ENCODE peak calls at places on chromosomes 6 and 20, in five cellular contexts. A is cardiac muscle cell, Q is IMR-90, L is lower lobe of right lung, Z is thoracic aorta. I is an unnamed sample. For H3K27me3 and H3K36me3, the result is how much of the 10 kb centered on the place peaks cover.

GRCh38 chr20:49186535-49187329 is 1.4 kb downstream of the STAU1 start:
- DNase-seq in A (peak), Q (peak), L (peak), Z (peak), I (peak)

GRCh38 chr20:10591956-10592521 is 81.8 kb downstream of the JAG1 start:
- DNase-seq in A (no peak), Q (peak), L (no peak), Z (no peak), I (no peak)

GRCh38 chr20:51446656-51447055 is 95.9 kb downstream of the NFATC2 start:
- DNase-seq in A (no peak), Q (peak), L (no peak), Z (no peak), I (no peak)

GRCh38 chr6:139027620-139028182 is 844 bp upstream of the ABRACL start:
- DNase-seq in A (no peak), Q (peak), L (no peak), Z (no peak), I (peak)

GRCh38 chr6:139663996-139664395 is 289.5 kb upstream of the CITED2 start:
- DNase-seq in A (no peak), Q (no peak), L (no peak), Z (no peak), I (no peak)

GRCh38 chr6:143060806-143061596 is at the start of gene AIG1:
- DNase-seq in A (no peak), Q (no peak), L (no peak), Z (peak), I (peak)

GRCh38 chr20:53839423-53840176 is 230.8 kb downstream of the BCAS1 start:
- DNase-seq in A (no peak), Q (no peak), L (peak), Z (no peak), I (no peak)

GRCh38 chr6:87832025-87832825 is 130.2 kb upstream of the AKIRIN2 start:
- DNase-seq in A (no peak), Q (peak), L (no peak), Z (no peak), I (peak)

GRCh38 chr6:91042656-91043055 is 455.8 kb upstream of the MAP3K7 start:
- DNase-seq in A (no peak), Q (no peak), L (no peak), Z (no peak), I (no peak)

GRCh38 chr6:44661221-44661609 is 273.7 kb downstream of the CDC5L start:
- DNase-seq in A (no peak), Q (no peak), L (no peak), Z (no peak), I (no peak)

GRCh38 chr6:47083586-47084047 is 41.5 kb upstream of the ADGRF1 start:
- DNase-seq in A (peak), Q (peak), L (peak), Z (peak), I (no peak)

GRCh38 chr20:9154464-9155024 is 85.7 kb downstream of the PLCB4 start:
- DNase-seq in A (no peak), Q (no peak), L (no peak), Z (no peak), I (no peak)

GRCh38 chr6:17278289-17279061 is 2.7 kb upstream of the RBM24 start:
- DNase-seq in A (no peak), Q (peak), L (no peak), Z (no peak), I (no peak)

GRCh38 chr6:17280552-17281090 is 540 bp upstream of the RBM24 start:
- DNase-seq in A (peak), Q (no peak), L (peak), Z (no peak), I (peak)

GRCh38 chr6:17281497-17282481 is 628 bp downstream of the RBM24 start:
- DNase-seq in A (no peak), Q (peak), L (no peak), Z (no peak), I (peak)

GRCh38 chr6:17281100-17281496 is at the start of gene RBM24:
- DNase-seq in A (peak), Q (peak), L (peak), Z (no peak), I (peak)

DNA sequence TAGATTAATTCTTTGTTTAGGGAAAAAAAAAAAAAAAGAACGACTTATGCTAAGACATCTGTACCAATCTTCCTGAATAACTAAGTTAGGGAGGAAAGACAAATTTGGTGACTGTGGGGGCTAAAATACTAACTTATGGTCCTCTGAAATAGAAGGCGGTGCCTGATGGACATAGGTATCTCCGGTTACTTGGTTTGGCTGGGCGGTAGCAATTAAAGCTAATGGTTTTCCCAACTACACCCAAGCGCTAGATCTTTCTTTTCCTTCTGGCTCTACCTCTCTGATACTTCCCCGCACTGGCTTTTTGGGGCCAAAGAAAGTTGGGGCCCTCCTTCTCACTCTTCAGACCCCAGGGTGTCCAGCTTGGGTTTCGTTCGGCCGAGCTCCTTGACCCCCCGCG is 1.0 kb upstream of the RBM24 start:
- DNase-seq in A (peak), Q (no peak), L (no peak), Z (no peak), I (no peak)
- H3K4me3 ChIP-seq in A (peak), Q (no peak), L (no peak), Z (peak), I (peak)

GRCh38 chr20:36303020-36303595 is 3.0 kb upstream of the DLGAP4 start:
- DNase-seq in A (no peak), Q (no peak), L (no peak), Z (no peak), I (no peak)
- H3K27me3 ChIP-seq in A (half or more), Q (half or more), L (half or more), Z (under half), I (under half)

DNA sequence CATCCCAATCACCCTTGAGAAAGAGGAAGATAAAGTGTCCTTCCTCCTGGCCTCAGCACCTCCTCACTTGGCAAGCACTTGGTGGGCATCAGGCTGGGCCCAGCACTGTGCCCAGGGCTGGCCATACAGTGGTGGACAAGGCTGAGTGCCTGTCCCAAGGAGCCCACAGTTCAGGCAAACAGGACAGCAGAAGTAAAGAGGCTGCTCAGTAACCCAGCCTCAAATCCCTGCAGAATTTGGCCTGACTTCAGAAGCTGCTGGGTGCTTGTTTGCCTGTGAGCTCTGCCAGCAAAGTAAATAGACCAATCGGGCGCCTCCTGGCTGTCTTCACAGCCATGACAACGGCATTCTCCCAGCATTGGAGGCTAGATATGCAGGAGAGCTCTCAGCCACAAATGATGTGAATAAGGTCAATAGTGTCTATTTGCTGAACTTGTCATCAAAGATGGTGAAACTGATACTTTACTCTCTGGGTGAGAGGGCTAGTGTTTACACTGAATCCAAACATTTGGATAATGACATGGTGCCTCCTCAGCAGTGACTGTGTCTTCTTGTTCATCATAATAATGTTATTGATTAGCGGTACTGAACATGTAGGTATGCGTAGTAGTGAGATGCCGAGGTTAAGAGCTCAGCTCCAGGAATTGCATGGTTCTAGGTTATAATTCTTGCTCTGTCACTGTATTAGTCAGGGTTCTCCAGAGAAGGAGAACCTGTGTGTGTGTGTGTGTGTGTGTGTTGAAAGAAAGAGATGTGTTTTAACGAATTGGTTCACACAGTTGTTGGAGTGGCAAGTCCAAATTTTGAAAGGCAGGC is 36.9 kb upstream of the FANCE start:
- DNase-seq in A (peak), Q (peak), L (peak), Z (peak), I (peak)
- H3K36me3 ChIP-seq in A (under half), Q (half or more), L (half or more), Z (under half), I (under half)

DNA sequence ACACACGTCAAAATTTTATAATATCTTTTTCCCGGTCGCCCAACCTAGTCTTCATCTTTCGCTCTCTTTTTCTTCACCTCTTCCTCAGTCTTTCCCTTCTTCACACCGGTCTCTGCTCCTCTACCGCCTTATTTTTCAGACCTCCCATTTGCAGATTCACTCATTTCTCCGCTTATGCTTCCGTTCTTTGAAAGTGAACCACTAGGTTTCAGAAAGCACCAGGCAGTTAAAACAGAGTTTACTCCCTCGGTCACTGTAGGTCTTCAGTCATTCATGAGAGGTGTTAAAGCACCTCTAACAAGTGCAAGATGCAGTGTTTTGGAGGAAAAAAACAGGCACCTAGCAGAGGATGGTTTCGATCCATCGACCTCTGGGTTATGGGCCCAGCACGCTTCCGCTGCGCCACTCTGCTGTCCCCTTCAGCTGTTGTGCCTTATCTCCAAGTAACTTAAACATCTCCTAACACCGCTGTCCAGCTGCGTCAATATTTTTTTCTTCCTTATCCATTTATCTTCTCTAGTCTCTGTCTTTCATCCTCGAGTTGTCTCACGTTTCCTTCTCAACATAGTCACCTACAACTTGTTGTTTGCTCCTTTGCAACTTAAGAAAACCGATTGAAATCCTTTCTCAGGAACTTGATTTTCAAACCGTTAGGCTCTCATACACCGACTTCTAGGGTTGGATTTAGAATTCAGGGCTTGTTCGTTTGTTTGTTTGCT is 119.7 kb upstream of the ZNF184 start:
- DNase-seq in A (peak), Q (peak), L (no peak), Z (no peak), I (peak)
- H3K4me3 ChIP-seq in A (peak), Q (peak), L (peak), Z (peak), I (peak)

GRCh38 chr6:133245033-133245903 is 4.1 kb downstream of the EYA4 start:
- DNase-seq in A (no peak), Q (no peak), L (no peak), Z (no peak), I (no peak)
- H3K27me3 ChIP-seq in A (half or more), Q (under half), L (half or more), Z (under half), I (half or more)

DNA sequence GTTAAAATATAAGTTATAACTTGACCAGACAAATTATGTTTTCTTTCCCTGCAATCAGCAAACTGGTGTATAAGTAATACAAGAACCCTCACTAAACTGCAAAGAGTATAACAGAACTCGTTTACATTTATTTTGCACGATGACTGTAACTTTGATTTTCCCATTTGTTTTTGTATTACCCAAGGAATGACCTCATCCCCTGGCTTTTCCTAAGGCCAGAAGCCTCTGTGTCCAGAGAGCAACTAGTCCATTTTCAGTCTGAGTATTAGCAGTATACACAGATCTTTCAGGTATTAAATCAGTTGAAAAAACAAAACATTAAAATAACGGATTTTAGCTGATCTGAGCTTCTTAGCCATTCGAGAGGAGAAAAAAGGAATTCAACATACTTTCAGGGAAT is 17.2 kb downstream of the COL19A1 start:
- DNase-seq in A (no peak), Q (peak), L (no peak), Z (no peak), I (no peak)
- H3K36me3 ChIP-seq in A (under half), Q (under half), L (under half), Z (under half), I (under half)

I was measured in H7.